ENCODE peak calls at places on chromosomes 7 and 10, in nine cellular contexts. X is Peyer's patch, W is A549, S is ovary, T is lower leg skin, V is prostate gland, U is K562, M is thyroid gland, O is GM12891. K is an unnamed sample.

GRCh38 chr7:139884441-139884840 is 55.4 kb downstream of the TBXAS1 start:
- DNase-seq in X (no peak), W (no peak), S (no peak), M (no peak), U (no peak), O (no peak), T (no peak), V (no peak), K (no peak)

GRCh38 chr10:119211176-119211575 is 3.8 kb downstream of the GRK5 start:
- DNase-seq in M (no peak), X (no peak), S (no peak), O (no peak), T (no peak), W (no peak), U (no peak), V (no peak), K (no peak)

GRCh38 chr7:45709168-45710034 is 135.2 kb downstream of the ADCY1 start:
- DNase-seq in W (no peak), X (no peak), V (no peak), T (peak; percentile 82), O (no peak), U (no peak), S (no peak), M (no peak), K (no peak)

GRCh38 chr7:100510437-100511239 is 26.9 kb downstream of the NYAP1 start:
- DNase-seq in X (no peak), U (peak; percentile 65), V (no peak), S (no peak), M (no peak), O (no peak), T (no peak), W (no peak), K (no peak)

GRCh38 chr7:50662059-50662689 is 97.0 kb upstream of the DDC start:
- DNase-seq in M (no peak), U (no peak), O (no peak), X (peak; percentile 49), V (no peak), T (peak; percentile 83), S (no peak), W (no peak), K (no peak)

GRCh38 chr7:1300636-1301035 is 68.0 kb downstream of the UNCX start:
- DNase-seq in V (no peak), W (no peak), U (no peak), X (no peak), O (no peak), M (no peak), T (no peak), S (no peak), K (no peak)

GRCh38 chr7:122802211-122802833 is 83.9 kb downstream of the CADPS2 start:
- DNase-seq in V (peak; percentile 11), T (no peak), W (no peak), X (no peak), M (no peak), O (no peak), S (no peak), U (no peak), K (no peak)

GRCh38 chr10:91190388-91190870 is 30.0 kb upstream of the PCGF5 start:
- DNase-seq in W (no peak), X (no peak), T (no peak), O (no peak), S (no peak), U (no peak), V (no peak), M (no peak), K (no peak)

GRCh38 chr10:114518401-114519305 is 114.4 kb upstream of the AFAP1L2 start:
- DNase-seq in O (no peak), U (no peak), V (no peak), W (peak; percentile 82), S (no peak), X (no peak), T (no peak), M (peak; percentile 63), K (no peak)

GRCh38 chr7:5750026-5750425 is 31.4 kb downstream of the RNF216 start:
- DNase-seq in U (no peak), M (no peak), S (no peak), W (no peak), V (no peak), T (no peak), O (no peak), X (no peak), K (no peak)

GRCh38 chr10:95475827-95476481 is 85.2 kb downstream of the SORBS1 start:
- DNase-seq in M (no peak), W (no peak), S (no peak), V (no peak), T (peak; percentile 77), U (peak; percentile 16), X (no peak), O (no peak), K (no peak)

GRCh38 chr7:26291699-26292538 is at the start of gene SNX10:
- DNase-seq in X (peak; percentile 81), W (peak; percentile 63), U (peak; percentile 77), V (peak; percentile 23), M (peak; percentile 37), O (peak; percentile 58), S (peak; percentile 36), T (peak; percentile 84), K (peak; percentile 79)

GRCh38 chr10:133086247-133086646 is 1.5 kb upstream of the ADGRA1 start:
- DNase-seq in V (no peak), X (no peak), W (no peak), U (no peak), M (no peak), T (no peak), O (no peak), S (no peak), K (no peak)

GRCh38 chr10:131381576-131381975 is 70.1 kb upstream of the TCERG1L start:
- DNase-seq in X (no peak), T (no peak), U (no peak), O (no peak), S (no peak), M (no peak), W (no peak), V (no peak), K (no peak)
- TF ChIP-seq POLR2A in X (no peak), T (no peak), U (no peak), O (no peak), S (no peak), M (no peak), W (no peak), V (no peak), K (no peak)

DNA sequence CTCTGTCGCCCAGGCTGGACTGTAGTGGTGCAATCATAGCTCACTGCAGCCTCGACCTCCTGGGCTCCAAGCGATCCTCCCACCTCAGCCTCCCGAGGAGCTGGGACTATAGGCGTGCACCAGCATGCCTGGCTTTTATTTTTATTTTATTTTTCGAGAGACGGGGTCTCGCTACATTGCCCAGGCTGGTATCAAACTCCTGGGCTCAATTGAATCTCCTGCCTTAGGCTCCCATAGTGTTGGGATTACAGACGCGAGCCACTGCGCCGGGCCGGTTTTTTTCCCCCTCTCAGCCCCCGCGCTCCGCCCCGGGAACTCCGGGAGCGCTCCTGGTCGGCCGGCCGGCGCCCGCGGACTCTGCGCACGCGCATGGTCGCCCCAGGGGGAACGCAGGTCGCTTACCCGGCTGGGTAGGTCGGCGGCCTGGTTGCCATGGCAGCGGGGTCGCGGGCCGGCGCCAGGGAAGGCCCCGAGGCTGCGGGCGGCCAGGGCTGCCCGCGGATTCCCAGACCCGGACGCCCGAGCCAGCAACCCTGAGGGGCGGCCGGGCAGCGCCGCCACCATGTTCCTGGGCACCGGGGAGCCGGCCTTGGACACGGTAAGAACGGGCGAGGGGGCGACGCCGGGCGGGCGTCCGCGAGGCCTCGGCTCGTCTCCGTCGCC is at the start of gene IQCE:
- DNase-seq in M (peak; percentile 95), X (peak; percentile 87), S (peak; percentile 97), U (peak; percentile 95), V (peak; percentile 84), T (peak; percentile 98), O (peak; percentile 84), W (peak; percentile 90), K (peak; percentile 99)
- TF ChIP-seq POLR2A in M (no peak), X (peak; percentile 8), S (no peak), U (no peak), V (peak; percentile 42), T (no peak), O (no peak), W (peak; percentile 25), K (peak; percentile 74)

DNA sequence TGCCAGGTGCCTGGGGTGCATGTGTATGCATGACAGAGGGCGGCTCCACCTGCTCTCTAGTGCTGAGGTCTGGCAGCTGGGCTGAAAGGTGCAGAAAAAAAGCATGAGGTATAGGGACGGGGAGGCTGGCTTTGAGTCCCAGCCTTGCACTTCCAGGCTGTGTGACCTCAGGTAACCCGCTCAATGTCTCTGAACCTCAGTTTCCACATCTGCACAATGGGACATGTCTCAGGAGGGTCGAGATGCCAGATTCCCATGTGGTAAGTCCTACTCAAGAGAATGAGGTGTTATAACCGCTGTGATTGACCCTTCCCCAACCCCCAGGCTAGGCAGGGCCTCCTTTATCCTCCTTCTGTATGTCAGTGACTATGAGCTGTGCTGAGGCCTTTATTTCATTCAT is 48.8 kb downstream of the ARHGAP22 start:
- DNase-seq in X (no peak), O (no peak), T (peak; percentile 40), W (no peak), U (no peak), M (no peak), V (no peak), S (no peak), K (no peak)
- TF ChIP-seq POLR2A in X (no peak), O (no peak), T (no peak), W (no peak), U (no peak), M (no peak), V (no peak), S (no peak), K (no peak)

DNA sequence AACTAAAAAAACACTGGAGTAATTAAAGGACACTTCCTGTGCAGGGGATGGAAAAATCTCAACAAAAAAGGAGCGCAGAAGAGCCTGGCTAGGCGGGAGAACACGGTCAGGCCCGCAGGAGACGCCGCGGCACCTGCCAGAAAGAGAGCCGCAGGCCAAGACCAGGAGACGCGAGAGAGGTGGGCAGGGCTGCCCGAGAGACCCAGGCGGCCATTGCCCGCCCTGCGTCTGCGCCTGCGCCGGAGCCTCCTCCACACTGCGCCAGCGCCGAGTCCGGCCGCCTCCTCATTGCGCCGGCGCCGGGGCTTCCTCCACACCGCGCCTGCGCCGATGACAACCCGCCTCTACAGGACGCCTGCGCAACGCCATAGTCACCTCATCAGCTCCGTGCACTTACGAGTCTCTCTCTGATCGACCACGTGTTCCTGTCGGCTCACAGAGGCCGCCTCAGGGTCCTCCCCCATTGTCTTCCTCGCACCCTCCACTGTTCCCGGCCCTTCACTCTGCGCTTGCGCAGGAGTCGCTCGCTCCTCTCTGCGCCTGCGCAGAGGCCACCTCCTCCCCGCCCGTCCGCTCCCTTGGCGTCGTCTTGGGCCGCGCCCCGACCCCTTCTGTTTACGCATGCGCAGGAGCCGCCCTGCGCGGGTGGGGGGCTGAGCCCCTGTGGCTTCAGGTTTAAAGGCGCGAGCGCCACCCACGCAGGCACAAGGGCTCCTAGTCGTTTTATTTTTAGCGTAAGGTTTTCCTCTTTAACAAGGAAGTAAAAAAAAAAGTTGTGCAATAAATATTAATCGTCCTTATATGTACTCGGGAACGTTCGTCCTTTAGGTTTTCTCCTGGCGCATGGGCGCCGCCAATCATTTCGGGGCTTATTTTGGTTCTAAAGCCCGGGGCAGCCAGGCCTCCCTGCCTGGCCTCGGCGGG is 43.2 kb upstream of the FAM20C start:
- DNase-seq in M (peak; percentile 98), W (peak; percentile 99), T (peak; percentile 99), X (peak; percentile 91), U (peak; percentile 100), S (peak; percentile 99), V (peak; percentile 97), O (peak; percentile 95), K (peak; percentile 100)
- TF ChIP-seq POLR2A in M (peak; percentile 56), W (peak; percentile 95), T (no peak), X (peak; percentile 85), U (peak; percentile 87), S (peak; percentile 87), V (peak; percentile 77), O (peak; percentile 92), K (peak; percentile 94)